ENCODE peak calls at places on chromosomes 11 and 22, in nine cellular contexts. V is IMR-90, M is esophagus squamous epithelium, Y is body of pancreas, X is lower leg skin, I is sigmoid colon, N is adrenal gland, Q is tibial nerve, R is K562. S is an unnamed sample.

GRCh38 chr11:1389932-1390587 is at the start of gene BRSK2:
- DNase-seq in X (no peak), R (no peak), Q (no peak), N (no peak), M (no peak), Y (peak), I (no peak), V (no peak), S (no peak)

GRCh38 chr22:45866398-45867117 is 110.4 kb downstream of the WNT7B start:
- DNase-seq in R (no peak), I (no peak), V (no peak), M (no peak), N (no peak), Q (no peak), X (no peak), Y (no peak), S (no peak)

GRCh38 chr11:124801014-124801413 is 808 bp upstream of the MSANTD2 start:
- DNase-seq in Y (no peak), Q (no peak), R (no peak), X (no peak), N (no peak), M (no peak), V (peak), I (no peak), S (no peak)

GRCh38 chr11:102564110-102564509 is 33.6 kb upstream of the MMP7 start:
- DNase-seq in V (peak), R (peak), M (no peak), N (no peak), Y (no peak), X (no peak), Q (no peak), I (no peak), S (no peak)

GRCh38 chr11:6473481-6474422 is at the start of gene TRIM3:
- DNase-seq in Q (peak), R (peak), N (peak), M (peak), V (peak), I (peak), X (peak), Y (peak), S (peak)

GRCh38 chr11:58856806-58857205 is 12.3 kb upstream of the GLYATL2 start:
- DNase-seq in I (no peak), X (no peak), V (no peak), R (no peak), Y (no peak), N (no peak), M (no peak), Q (no peak), S (no peak)

GRCh38 chr11:123183391-123184099 is 11.5 kb downstream of the CLMP start:
- DNase-seq in X (no peak), M (no peak), I (no peak), R (no peak), V (no peak), Y (no peak), N (no peak), Q (no peak), S (no peak)

GRCh38 chr11:133955091-133955846 is 1.5 kb downstream of the IGSF9B start:
- DNase-seq in V (no peak), R (no peak), N (no peak), I (peak), Y (no peak), M (no peak), Q (no peak), X (no peak), S (peak)

GRCh38 chr11:123543796-123544195 is 110.6 kb downstream of the SCN3B start:
- DNase-seq in R (no peak), Y (no peak), X (no peak), N (no peak), Q (no peak), I (no peak), V (peak), M (no peak), S (no peak)

GRCh38 chr11:124716596-124716995 is 23.1 kb upstream of the NRGN start:
- DNase-seq in Q (no peak), I (no peak), N (no peak), V (peak), X (no peak), R (no peak), Y (no peak), M (no peak), S (no peak)

GRCh38 chr22:35749808-35750207 is 32.1 kb downstream of the APOL5 start:
- DNase-seq in I (no peak), Q (no peak), Y (no peak), N (no peak), M (no peak), R (no peak), X (no peak), V (no peak), S (no peak)

DNA sequence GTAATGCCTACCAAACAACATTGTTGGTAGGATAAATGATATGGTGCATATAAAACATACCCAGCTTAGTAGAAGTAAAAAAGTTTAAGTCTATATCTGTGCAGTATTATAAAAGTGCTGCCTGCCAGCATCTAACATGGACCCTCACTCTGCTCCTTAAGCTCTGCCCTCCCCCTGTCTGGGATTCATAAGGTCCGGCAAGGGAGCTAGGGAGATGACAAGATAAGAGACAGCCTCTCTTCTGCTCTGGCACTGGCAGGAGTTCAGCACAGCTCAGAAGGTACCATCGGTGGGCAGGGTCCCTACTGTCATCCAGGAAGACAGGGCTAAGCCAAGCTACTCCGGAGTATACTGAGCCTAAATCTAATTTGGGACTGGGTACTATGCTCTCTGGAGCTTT is 42.8 kb downstream of the TRIM66 start:
- DNase-seq in Q (no peak), Y (no peak), I (no peak), R (no peak), N (no peak), V (no peak), M (no peak), X (no peak), S (no peak)
- TF ChIP-seq POLR2A in Q (no peak), Y (no peak), I (no peak), R (no peak), N (no peak), V (no peak), M (no peak), X (no peak), S (no peak)

DNA sequence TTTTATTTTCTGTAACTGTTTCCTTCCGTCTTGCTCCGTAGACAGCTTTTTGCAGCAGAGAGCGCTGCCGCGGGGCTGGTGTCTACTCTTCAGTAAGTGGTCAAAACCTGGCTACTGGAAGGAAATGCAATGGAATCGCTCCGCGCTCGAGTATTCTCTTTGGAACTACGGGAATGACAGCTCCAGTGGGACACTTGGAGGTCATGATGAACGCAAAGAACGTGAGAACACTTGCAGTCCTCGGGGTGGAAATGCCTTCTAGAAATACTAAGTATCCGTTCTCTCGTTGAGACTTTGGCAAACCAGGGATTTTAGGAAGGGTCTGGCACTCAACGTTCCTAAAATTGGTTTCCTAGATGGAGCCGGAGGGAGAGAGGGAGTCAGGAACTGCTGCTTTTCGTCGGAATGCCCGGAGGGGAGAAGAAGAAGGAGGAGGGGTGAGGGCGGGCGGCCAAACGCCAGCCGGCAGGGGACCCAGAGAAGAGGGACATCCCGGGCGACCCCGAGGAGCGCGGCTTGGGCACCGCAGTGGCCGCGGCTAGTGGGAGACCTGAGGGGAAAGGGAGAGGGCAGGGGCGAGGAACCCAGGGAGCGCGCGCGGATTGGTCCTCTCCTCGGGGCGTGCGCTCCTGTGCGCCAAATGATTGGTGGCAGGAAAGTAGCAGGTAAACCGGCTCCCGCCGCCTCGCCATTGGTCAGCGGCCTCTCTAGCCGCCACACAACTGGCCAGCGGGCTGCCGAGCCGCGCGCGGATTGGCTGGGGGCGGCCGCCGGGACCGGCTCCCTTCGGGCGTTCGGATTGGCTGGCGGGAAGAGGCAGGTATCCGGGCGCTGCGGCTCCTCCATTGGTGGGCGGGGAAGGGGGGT is 505 bp upstream of the BMAL1 start:
- DNase-seq in Q (peak), V (peak), R (peak), M (peak), I (peak), Y (peak), X (peak), N (peak), S (peak)
- TF ChIP-seq POLR2A in Q (no peak), V (no peak), R (no peak), M (peak), I (peak), Y (peak), X (no peak), N (peak), S (peak)

DNA sequence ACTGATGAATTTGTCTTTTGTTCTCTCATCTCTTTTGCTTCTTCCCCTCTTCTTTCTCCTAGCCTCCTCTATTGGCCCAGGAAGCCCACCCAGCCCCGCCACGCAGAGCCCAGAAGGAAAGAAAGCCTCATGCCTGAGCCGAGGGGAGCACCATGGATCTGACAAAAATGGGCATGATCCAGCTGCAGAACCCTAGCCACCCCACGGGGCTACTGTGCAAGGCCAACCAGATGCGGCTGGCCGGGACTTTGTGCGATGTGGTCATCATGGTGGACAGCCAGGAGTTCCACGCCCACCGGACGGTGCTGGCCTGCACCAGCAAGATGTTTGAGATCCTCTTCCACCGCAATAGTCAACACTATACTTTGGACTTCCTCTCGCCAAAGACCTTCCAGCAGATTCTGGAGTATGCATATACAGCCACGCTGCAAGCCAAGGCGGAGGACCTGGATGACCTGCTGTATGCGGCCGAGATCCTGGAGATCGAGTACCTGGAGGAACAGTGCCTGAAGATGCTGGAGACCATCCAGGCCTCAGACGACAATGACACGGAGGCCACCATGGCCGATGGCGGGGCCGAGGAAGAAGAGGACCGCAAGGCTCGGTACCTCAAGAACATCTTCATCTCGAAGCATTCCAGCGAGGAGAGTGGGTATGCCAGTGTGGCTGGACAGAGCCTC is 3.8 kb downstream of the ZBTB16 start:
- DNase-seq in I (peak), Y (no peak), N (no peak), R (no peak), M (no peak), X (no peak), Q (no peak), V (no peak), S (no peak)
- TF ChIP-seq POLR2A in I (no peak), Y (no peak), N (no peak), R (no peak), M (no peak), X (no peak), Q (no peak), V (no peak), S (no peak)

GRCh38 chr11:5348516-5349194 is 2.7 kb upstream of the OR51B6 start:
- DNase-seq in N (no peak), Q (no peak), Y (no peak), V (no peak), X (no peak), R (no peak), M (no peak), I (no peak), S (no peak)
- TF ChIP-seq POLR2A in N (no peak), Q (no peak), Y (no peak), V (no peak), X (no peak), R (no peak), M (no peak), I (no peak), S (no peak)

DNA sequence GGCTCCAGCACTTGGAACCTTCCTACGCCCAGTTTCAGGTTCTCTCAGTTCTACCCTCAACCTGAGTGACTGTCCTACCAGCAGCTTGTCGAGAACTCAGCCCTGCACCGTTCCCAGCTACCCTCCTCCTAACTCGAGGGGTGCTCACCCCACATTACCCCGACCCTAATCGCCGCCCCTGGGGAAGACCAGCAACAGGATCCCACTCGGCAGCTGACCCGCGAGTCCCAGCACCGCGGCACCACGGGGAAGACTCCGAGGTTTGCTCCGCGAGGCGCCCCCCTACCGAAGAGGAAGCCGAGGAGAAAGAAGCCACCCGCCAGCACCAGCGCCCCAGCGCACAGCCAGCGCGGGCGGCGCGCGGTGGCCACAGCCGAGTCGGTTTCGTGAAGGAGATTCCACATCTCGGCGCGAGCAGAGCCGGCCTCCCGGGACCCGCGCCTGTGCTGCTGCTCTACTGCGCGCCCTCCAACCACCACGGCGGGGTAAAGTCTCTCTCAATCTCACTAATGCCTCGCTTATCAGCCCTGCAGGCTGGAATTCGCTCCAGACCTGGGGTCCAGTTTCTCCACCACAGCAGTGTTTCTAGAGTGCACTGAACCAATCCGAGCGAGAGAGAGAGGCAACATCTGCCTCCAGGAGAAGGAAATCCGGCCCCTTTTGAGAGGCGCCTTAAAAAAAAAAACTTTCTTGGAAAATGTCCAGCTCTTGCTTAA is at the start of gene FOLH1:
- DNase-seq in V (no peak), M (no peak), I (peak), Q (peak), N (peak), X (no peak), R (peak), Y (peak), S (no peak)
- TF ChIP-seq POLR2A in V (no peak), M (no peak), I (no peak), Q (no peak), N (no peak), X (no peak), R (no peak), Y (no peak), S (no peak)

DNA sequence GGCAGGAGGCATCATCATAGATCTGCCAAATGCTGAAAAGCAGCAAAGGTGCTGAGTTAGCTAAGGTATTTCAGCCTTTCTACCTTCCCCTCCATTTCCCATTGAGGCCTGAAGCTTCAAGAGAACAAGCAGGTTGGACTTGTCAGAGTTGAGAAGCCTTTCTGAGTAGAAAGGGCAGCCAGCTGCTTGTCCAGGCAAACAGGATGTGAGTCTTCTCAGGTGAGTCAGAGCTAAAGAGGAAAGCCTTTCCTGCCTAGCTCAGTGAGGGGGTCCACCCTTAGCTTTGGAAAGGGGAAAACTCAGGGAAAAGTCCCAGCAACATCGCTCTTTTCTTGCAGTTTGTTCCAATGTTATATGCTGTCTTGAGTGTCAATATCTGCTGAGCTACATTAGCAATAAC is 13.2 kb upstream of the MPZL2 start:
- DNase-seq in V (peak), R (no peak), M (no peak), N (no peak), I (no peak), Q (no peak), Y (no peak), X (no peak), S (no peak)
- TF ChIP-seq POLR2A in V (no peak), R (no peak), M (no peak), N (no peak), I (no peak), Q (no peak), Y (no peak), X (no peak), S (no peak)

DNA sequence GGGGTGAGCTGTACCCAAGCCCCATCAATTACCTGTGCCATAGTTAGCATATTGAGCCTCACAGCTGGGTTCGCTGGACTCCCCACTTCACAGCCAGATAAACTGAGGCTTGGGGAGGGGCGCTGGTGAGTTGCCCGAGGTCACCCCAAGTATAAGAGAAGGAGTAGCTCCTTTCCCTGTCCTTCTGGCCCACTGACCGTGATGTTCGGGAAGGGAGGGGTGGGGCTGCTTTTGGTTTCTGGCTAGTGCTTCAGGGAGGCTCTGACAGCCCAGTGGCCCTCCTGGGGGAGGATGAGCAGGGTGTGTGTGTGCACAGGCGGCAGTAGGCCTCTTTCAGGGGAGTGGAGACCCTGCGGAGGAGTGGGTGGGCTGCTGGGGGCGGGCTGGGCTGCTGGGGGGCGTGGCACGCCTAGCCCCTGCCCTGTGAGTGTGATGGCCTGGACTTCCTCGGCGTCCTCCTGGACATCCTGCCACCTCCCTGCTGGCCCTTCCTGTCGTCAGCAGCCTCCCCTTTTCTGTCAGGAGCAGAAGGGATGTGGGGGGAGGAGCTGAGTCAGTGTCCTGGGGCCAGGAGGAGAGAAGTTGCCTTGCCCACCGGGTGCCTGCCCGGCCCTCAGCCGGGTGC is 50.4 kb downstream of the TRIOBP start:
- DNase-seq in M (no peak), R (no peak), I (peak), N (no peak), X (no peak), V (peak), Q (peak), Y (no peak), S (no peak)
- TF ChIP-seq POLR2A in M (no peak), R (no peak), I (no peak), N (peak), X (no peak), V (peak), Q (no peak), Y (no peak), S (no peak)

GRCh38 chr22:38271927-38272372 is 860 bp downstream of the TMEM184B start:
- DNase-seq in Q (no peak), I (no peak), M (no peak), V (no peak), N (peak), R (no peak), Y (peak), X (peak), S (peak)

GRCh38 chr22:38271101-38271500 is 1.7 kb downstream of the TMEM184B start:
- DNase-seq in N (no peak), R (no peak), V (no peak), X (no peak), M (no peak), I (no peak), Y (no peak), Q (no peak), S (no peak)

GRCh38 chr22:38273135-38273761 is 438 bp upstream of the TMEM184B start:
- DNase-seq in I (no peak), M (no peak), R (no peak), N (no peak), V (no peak), Q (no peak), X (no peak), Y (no peak), S (no peak)

GRCh38 chr22:38270091-38270972 is 2.5 kb downstream of the TMEM184B start:
- DNase-seq in N (no peak), I (no peak), Y (no peak), V (peak), X (no peak), R (no peak), M (no peak), Q (no peak), S (no peak)

DNA sequence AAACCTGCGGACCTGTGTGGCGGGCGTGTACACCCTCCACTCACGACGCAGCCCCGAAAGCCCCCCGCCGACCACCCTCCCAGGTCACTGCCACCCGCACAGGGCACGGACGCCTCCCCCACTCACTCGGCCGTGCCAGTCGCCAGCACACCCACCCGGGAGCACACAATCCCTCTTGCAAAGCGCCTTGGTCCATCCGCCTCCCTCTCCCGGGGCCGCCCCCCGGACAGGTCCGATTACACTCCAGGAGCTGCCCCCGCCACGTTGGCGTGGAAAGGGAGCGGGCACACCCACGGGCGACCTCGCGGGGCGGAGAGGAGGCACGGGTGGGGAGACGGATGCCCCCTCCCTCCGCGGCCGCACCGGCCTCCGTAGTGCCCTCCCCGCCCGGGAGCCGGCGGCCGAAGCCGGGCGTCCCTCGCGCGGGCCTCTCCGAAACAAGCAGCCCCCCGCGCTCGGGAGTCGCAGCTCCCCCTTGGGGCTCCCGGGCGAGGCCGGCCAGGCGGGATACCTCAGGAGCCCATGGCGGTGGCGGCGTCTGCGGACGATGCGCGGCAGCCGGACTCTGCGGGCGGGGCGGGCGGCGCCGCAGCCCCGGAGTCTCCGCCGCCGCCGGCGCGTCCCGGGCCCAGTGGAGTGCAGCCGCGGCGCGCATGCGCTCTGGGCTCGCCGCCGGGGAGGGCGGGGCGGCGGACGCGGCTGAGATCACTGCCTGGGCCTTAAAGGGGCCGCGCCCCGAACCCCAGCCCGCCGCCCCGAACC is at the start of gene TMEM184B:
- DNase-seq in V (peak), M (no peak), N (peak), Q (peak), R (peak), I (peak), Y (peak), X (peak), S (peak)
- TF ChIP-seq POLR2A in V (peak), M (peak), N (peak), Q (peak), R (no peak), I (peak), Y (peak), X (no peak), S (peak)